ENCODE peak calls at places on chromosome 17, in five cellular contexts. J is HCT116, P is upper lobe of left lung, F is spleen, H is NB4. L is an unnamed sample.

GRCh38 chr17:40063034-40063765 is 435 bp downstream of the THRA start:
- DNase-seq in J (no peak), P (peak), F (peak), H (peak), L (peak)

GRCh38 chr17:34756670-34757021 is 177.3 kb downstream of the TMEM132E start:
- DNase-seq in J (no peak), P (no peak), F (peak), H (peak), L (no peak)

GRCh38 chr17:4968916-4969550 is 1.4 kb upstream of the SPAG7 start:
- DNase-seq in J (no peak), P (no peak), F (no peak), H (peak), L (peak)

GRCh38 chr17:58822148-58823050 is 66.7 kb downstream of the PPM1E start:
- DNase-seq in J (no peak), P (no peak), F (no peak), H (peak), L (no peak)

GRCh38 chr17:47607481-47607880 is 42.2 kb upstream of the KPNB1 start:
- DNase-seq in J (no peak), P (no peak), F (no peak), H (no peak), L (no peak)

GRCh38 chr17:7912927-7913524 is 3.1 kb downstream of the RNF227 start:
- DNase-seq in J (peak), P (no peak), F (no peak), H (peak), L (peak)

GRCh38 chr17:19014628-19015215 is 10.2 kb upstream of the FAM83G start:
- DNase-seq in J (no peak), P (no peak), F (peak), H (no peak), L (no peak)

GRCh38 chr17:32486701-32487459 is at the start of gene CDK5R1:
- DNase-seq in J (no peak), P (peak), F (peak), H (peak), L (peak)

GRCh38 chr17:74024871-74025531 is 178.5 kb upstream of the RPL38 start:
- DNase-seq in J (no peak), P (no peak), F (no peak), H (no peak), L (peak)

GRCh38 chr17:15883617-15884111 is 61.3 kb upstream of the ADORA2B start:
- DNase-seq in J (peak), P (no peak), F (no peak), H (peak), L (no peak)

GRCh38 chr17:10059684-10060211 is 138.7 kb downstream of the GAS7 start:
- DNase-seq in J (no peak), P (no peak), F (no peak), H (no peak), L (no peak)

GRCh38 chr17:55284001-55284884 is 19.5 kb downstream of the HLF start:
- DNase-seq in J (no peak), P (peak), F (no peak), H (no peak), L (no peak)

GRCh38 chr17:45016823-45017222 is 34.6 kb downstream of the DCAKD start:
- DNase-seq in J (no peak), P (no peak), F (no peak), H (peak), L (no peak)

GRCh38 chr17:9924735-9925191 is 19.7 kb upstream of the RCVRN start:
- DNase-seq in J (peak), P (no peak), F (no peak), H (peak), L (peak)

GRCh38 chr17:76153640-76154039 is 12.6 kb upstream of the FOXJ1 start:
- DNase-seq in J (no peak), P (no peak), F (peak), H (no peak), L (no peak)

GRCh38 chr17:71440513-71440912 is 680.3 kb upstream of the SOX9 start:
- DNase-seq in J (no peak), P (no peak), F (no peak), H (no peak), L (no peak)

GRCh38 chr17:34306466-34306865 is 12.8 kb upstream of the CCL8 start:
- DNase-seq in J (no peak), P (no peak), F (no peak), H (peak), L (no peak)

GRCh38 chr17:2405247-2405926 is 4.5 kb upstream of the MNT start:
- DNase-seq in J (no peak), P (no peak), F (no peak), H (peak), L (no peak)

GRCh38 chr17:68675723-68676122 is 74.6 kb upstream of the FAM20A start:
- DNase-seq in J (no peak), P (no peak), F (no peak), H (no peak), L (no peak)

GRCh38 chr17:60559995-60560859 is 34.2 kb upstream of the APPBP2 start:
- DNase-seq in J (no peak), P (peak), F (no peak), H (no peak), L (no peak)

GRCh38 chr17:57349533-57350227 is 93.4 kb downstream of the MSI2 start:
- DNase-seq in J (no peak), P (no peak), F (no peak), H (no peak), L (no peak)

GRCh38 chr17:65062168-65062915 is 5.8 kb upstream of the GNA13 start:
- DNase-seq in J (no peak), P (no peak), F (no peak), H (no peak), L (no peak)

GRCh38 chr17:31072186-31072585 is 22.6 kb upstream of the NF1 start:
- DNase-seq in J (no peak), P (no peak), F (no peak), H (no peak), L (no peak)

GRCh38 chr17:416293-417206 is 63.9 kb upstream of the RPH3AL start:
- DNase-seq in J (no peak), P (no peak), F (peak), H (no peak), L (no peak)

GRCh38 chr17:29138184-29138955 is 41.8 kb downstream of the MYO18A start:
- DNase-seq in J (no peak), P (no peak), F (no peak), H (no peak), L (no peak)

GRCh38 chr17:1058423-1059130 is 61.6 kb downstream of the TIMM22 start:
- DNase-seq in J (peak), P (peak), F (peak), H (peak), L (peak)

GRCh38 chr17:17567631-17568030 is 23.9 kb downstream of the PEMT start:
- DNase-seq in J (no peak), P (no peak), F (no peak), H (no peak), L (no peak)

GRCh38 chr17:75131278-75132017 is at the start of gene NT5C:
- DNase-seq in J (no peak), P (peak), F (peak), H (peak), L (peak)

GRCh38 chr17:58692239-58693055 is at the start of gene RAD51C:
- DNase-seq in J (peak), P (peak), F (peak), H (peak), L (peak)

GRCh38 chr17:14871921-14872320 is 393.2 kb downstream of the PMP22 start:
- DNase-seq in J (no peak), P (no peak), F (no peak), H (no peak), L (no peak)

GRCh38 chr17:27669136-27669535 is 38.1 kb downstream of the LGALS9 start:
- DNase-seq in J (no peak), P (no peak), F (no peak), H (no peak), L (no peak)

GRCh38 chr17:78344666-78345065 is 15.2 kb downstream of the SOCS3 start:
- DNase-seq in J (no peak), P (no peak), F (no peak), H (no peak), L (no peak)

GRCh38 chr17:78862073-78863023 is 21.7 kb upstream of the USP36 start:
- DNase-seq in J (peak), P (peak), F (no peak), H (peak), L (peak)

GRCh38 chr17:21174719-21175118 is 39.2 kb downstream of the TMEM11 start:
- DNase-seq in J (no peak), P (no peak), F (no peak), H (no peak), L (no peak)

GRCh38 chr17:33057564-33057963 is 65.9 kb downstream of the SPACA3 start:
- DNase-seq in J (no peak), P (no peak), F (no peak), H (no peak), L (no peak)

GRCh38 chr17:31466096-31466495 is 74.6 kb downstream of the RAB11FIP4 start:
- DNase-seq in J (no peak), P (no peak), F (no peak), H (peak), L (no peak)

GRCh38 chr17:42124256-42124655 is 1.7 kb downstream of the HSPB9 start:
- DNase-seq in J (no peak), P (no peak), F (no peak), H (no peak), L (no peak)
- TF ChIP-seq POLR2A in J (no peak), P (no peak), F (no peak), H (no peak), L (no peak)

GRCh38 chr17:42653179-42654124 is 5.6 kb upstream of the TUBG2 start:
- DNase-seq in J (no peak), P (no peak), F (no peak), H (no peak), L (peak)

GRCh38 chr17:42660692-42661345 is 1.7 kb downstream of the TUBG2 start:
- DNase-seq in J (no peak), P (no peak), F (no peak), H (no peak), L (no peak)

GRCh38 chr17:42655528-42655927 is 3.6 kb upstream of the TUBG2 start:
- DNase-seq in J (no peak), P (no peak), F (no peak), H (no peak), L (no peak)

GRCh38 chr17:42657824-42658588 is 1.1 kb upstream of the TUBG2 start:
- DNase-seq in J (no peak), P (no peak), F (no peak), H (no peak), L (no peak)

GRCh38 chr17:42659079-42659931 is at the start of gene TUBG2:
- DNase-seq in J (peak), P (peak), F (peak), H (peak), L (peak)
- TF ChIP-seq POLR2A in J (peak), P (no peak), F (no peak), H (peak), L (peak)

GRCh38 chr17:49746791-49747490 is 17.0 kb downstream of the FAM117A start:
- DNase-seq in J (no peak), P (no peak), F (no peak), H (peak), L (no peak)
- TF ChIP-seq POLR2A in J (no peak), P (no peak), F (no peak), H (no peak), L (no peak)

DNA sequence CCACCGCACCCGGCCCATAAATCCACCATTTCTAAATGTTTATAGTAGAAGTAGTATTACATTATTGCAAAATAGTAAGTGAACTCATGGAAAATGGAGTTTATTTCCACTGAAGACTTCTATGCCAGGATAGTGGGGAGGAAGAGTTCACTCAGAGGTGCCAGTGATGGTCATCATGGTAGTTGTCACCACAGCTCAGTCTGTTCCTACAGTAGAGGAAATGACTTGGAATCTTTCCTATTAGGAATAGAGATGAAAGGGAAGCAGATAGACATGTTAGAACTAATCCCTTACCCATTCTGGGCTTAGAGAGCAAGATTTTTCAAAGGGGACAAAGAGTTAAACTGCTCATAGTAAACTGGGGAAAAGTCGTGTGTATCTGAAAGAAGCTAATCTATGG is 20.1 kb downstream of the MRPL45 start:
- DNase-seq in J (no peak), P (no peak), F (no peak), H (no peak), L (no peak)
- TF ChIP-seq POLR2A in J (no peak), P (no peak), F (no peak), H (no peak), L (no peak)